ENCODE peak calls at places on chromosomes 5 and 9, in eight cellular contexts. One of them, this sample, is unnamed. For H3K4me1, the result is how much of the 10 kb centered on the place peaks cover.

GRCh38 chr9:71762900-71763653 is 5.2 kb downstream of the CEMIP2 start:
- DNase-seq in fibroblast of lung: peak
- DNase-seq in HCT116: no peak
- DNase-seq in A549: peak
- DNase-seq in CD4-positive, CD25-positive, alpha-beta regulatory T cell: no peak
- DNase-seq in sigmoid colon: no peak
- DNase-seq in Peyer's patch: no peak
- DNase-seq in keratinocyte: no peak
- DNase-seq in this sample: no peak

GRCh38 chr9:137080260-137081122 is 3.2 kb downstream of the UAP1L1 start:
- DNase-seq in fibroblast of lung: no peak
- DNase-seq in HCT116: no peak
- DNase-seq in A549: no peak
- DNase-seq in CD4-positive, CD25-positive, alpha-beta regulatory T cell: no peak
- DNase-seq in sigmoid colon: no peak
- DNase-seq in Peyer's patch: no peak
- DNase-seq in keratinocyte: no peak
- DNase-seq in this sample: no peak

GRCh38 chr9:113205449-113206247 is 15.4 kb downstream of the FKBP15 start:
- DNase-seq in fibroblast of lung: no peak
- DNase-seq in HCT116: no peak
- DNase-seq in A549: no peak
- DNase-seq in CD4-positive, CD25-positive, alpha-beta regulatory T cell: no peak
- DNase-seq in sigmoid colon: no peak
- DNase-seq in Peyer's patch: no peak
- DNase-seq in keratinocyte: no peak
- DNase-seq in this sample: no peak

GRCh38 chr9:33480094-33480493 is 6.4 kb upstream of the NOL6 start:
- DNase-seq in fibroblast of lung: no peak
- DNase-seq in HCT116: no peak
- DNase-seq in A549: no peak
- DNase-seq in CD4-positive, CD25-positive, alpha-beta regulatory T cell: no peak
- DNase-seq in sigmoid colon: no peak
- DNase-seq in Peyer's patch: no peak
- DNase-seq in keratinocyte: no peak
- DNase-seq in this sample: no peak

GRCh38 chr5:965604-966344 is 42.8 kb upstream of the NKD2 start:
- DNase-seq in fibroblast of lung: no peak
- DNase-seq in HCT116: no peak
- DNase-seq in A549: no peak
- DNase-seq in CD4-positive, CD25-positive, alpha-beta regulatory T cell: no peak
- DNase-seq in sigmoid colon: no peak
- DNase-seq in Peyer's patch: no peak
- DNase-seq in keratinocyte: no peak
- DNase-seq in this sample: peak

GRCh38 chr9:111843971-111844370 is 49.2 kb upstream of the SHOC1 start:
- DNase-seq in fibroblast of lung: no peak
- DNase-seq in HCT116: no peak
- DNase-seq in A549: no peak
- DNase-seq in CD4-positive, CD25-positive, alpha-beta regulatory T cell: no peak
- DNase-seq in sigmoid colon: no peak
- DNase-seq in Peyer's patch: no peak
- DNase-seq in keratinocyte: peak
- DNase-seq in this sample: no peak

GRCh38 chr5:81121836-81122235 is 111.3 kb upstream of the CKMT2 start:
- DNase-seq in fibroblast of lung: peak
- DNase-seq in HCT116: no peak
- DNase-seq in A549: no peak
- DNase-seq in CD4-positive, CD25-positive, alpha-beta regulatory T cell: no peak
- DNase-seq in sigmoid colon: no peak
- DNase-seq in Peyer's patch: no peak
- DNase-seq in keratinocyte: no peak
- DNase-seq in this sample: no peak

GRCh38 chr9:34154052-34154451 is 24.8 kb upstream of the UBAP1 start:
- DNase-seq in fibroblast of lung: no peak
- DNase-seq in HCT116: no peak
- DNase-seq in A549: no peak
- DNase-seq in CD4-positive, CD25-positive, alpha-beta regulatory T cell: no peak
- DNase-seq in sigmoid colon: peak
- DNase-seq in Peyer's patch: no peak
- DNase-seq in keratinocyte: no peak
- DNase-seq in this sample: no peak

GRCh38 chr9:26301659-26302058 is 590.9 kb downstream of the CAAP1 start:
- DNase-seq in fibroblast of lung: no peak
- DNase-seq in HCT116: no peak
- DNase-seq in A549: no peak
- DNase-seq in CD4-positive, CD25-positive, alpha-beta regulatory T cell: no peak
- DNase-seq in sigmoid colon: no peak
- DNase-seq in Peyer's patch: no peak
- DNase-seq in keratinocyte: no peak
- DNase-seq in this sample: no peak

GRCh38 chr9:26296910-26297309 is 595.7 kb downstream of the CAAP1 start:
- DNase-seq in fibroblast of lung: peak
- DNase-seq in HCT116: no peak
- DNase-seq in A549: no peak
- DNase-seq in CD4-positive, CD25-positive, alpha-beta regulatory T cell: no peak
- DNase-seq in sigmoid colon: no peak
- DNase-seq in Peyer's patch: no peak
- DNase-seq in keratinocyte: peak
- DNase-seq in this sample: no peak

GRCh38 chr9:26301046-26301445 is 591.6 kb downstream of the CAAP1 start:
- DNase-seq in fibroblast of lung: no peak
- DNase-seq in HCT116: no peak
- DNase-seq in A549: no peak
- DNase-seq in CD4-positive, CD25-positive, alpha-beta regulatory T cell: no peak
- DNase-seq in sigmoid colon: no peak
- DNase-seq in Peyer's patch: no peak
- DNase-seq in keratinocyte: no peak
- DNase-seq in this sample: no peak
- H3K4me1 ChIP-seq in fibroblast of lung: under half
- H3K4me1 ChIP-seq in HCT116: under half
- H3K4me1 ChIP-seq in A549: under half
- H3K4me1 ChIP-seq in CD4-positive, CD25-positive, alpha-beta regulatory T cell: under half
- H3K4me1 ChIP-seq in sigmoid colon: under half
- H3K4me1 ChIP-seq in Peyer's patch: under half
- H3K4me1 ChIP-seq in keratinocyte: under half
- H3K4me1 ChIP-seq in this sample: under half

GRCh38 chr5:150160448-150161069 is 4.9 kb upstream of the PDGFRB start:
- DNase-seq in fibroblast of lung: no peak
- DNase-seq in HCT116: no peak
- DNase-seq in A549: no peak
- DNase-seq in CD4-positive, CD25-positive, alpha-beta regulatory T cell: no peak
- DNase-seq in sigmoid colon: no peak
- DNase-seq in Peyer's patch: no peak
- DNase-seq in keratinocyte: no peak
- DNase-seq in this sample: no peak
- H3K4me1 ChIP-seq in fibroblast of lung: under half
- H3K4me1 ChIP-seq in HCT116: under half
- H3K4me1 ChIP-seq in A549: under half
- H3K4me1 ChIP-seq in CD4-positive, CD25-positive, alpha-beta regulatory T cell: under half
- H3K4me1 ChIP-seq in sigmoid colon: under half
- H3K4me1 ChIP-seq in Peyer's patch: under half
- H3K4me1 ChIP-seq in keratinocyte: under half
- H3K4me1 ChIP-seq in this sample: under half

GRCh38 chr9:108219664-108220063 is 636.1 kb downstream of the ACTL7B start:
- DNase-seq in fibroblast of lung: peak
- DNase-seq in HCT116: no peak
- DNase-seq in A549: no peak
- DNase-seq in CD4-positive, CD25-positive, alpha-beta regulatory T cell: no peak
- DNase-seq in sigmoid colon: no peak
- DNase-seq in Peyer's patch: no peak
- DNase-seq in keratinocyte: no peak
- DNase-seq in this sample: no peak

GRCh38 chr9:108213516-108213915 is 642.3 kb downstream of the ACTL7B start:
- DNase-seq in fibroblast of lung: no peak
- DNase-seq in HCT116: no peak
- DNase-seq in A549: no peak
- DNase-seq in CD4-positive, CD25-positive, alpha-beta regulatory T cell: no peak
- DNase-seq in sigmoid colon: no peak
- DNase-seq in Peyer's patch: no peak
- DNase-seq in keratinocyte: no peak
- DNase-seq in this sample: no peak

GRCh38 chr9:108212179-108212578 is 643.6 kb downstream of the ACTL7B start:
- DNase-seq in fibroblast of lung: no peak
- DNase-seq in HCT116: no peak
- DNase-seq in A549: no peak
- DNase-seq in CD4-positive, CD25-positive, alpha-beta regulatory T cell: no peak
- DNase-seq in sigmoid colon: no peak
- DNase-seq in Peyer's patch: no peak
- DNase-seq in keratinocyte: no peak
- DNase-seq in this sample: peak

GRCh38 chr9:108217601-108218190 is 638.1 kb downstream of the ACTL7B start:
- DNase-seq in fibroblast of lung: peak
- DNase-seq in HCT116: no peak
- DNase-seq in A549: no peak
- DNase-seq in CD4-positive, CD25-positive, alpha-beta regulatory T cell: no peak
- DNase-seq in sigmoid colon: no peak
- DNase-seq in Peyer's patch: no peak
- DNase-seq in keratinocyte: no peak
- DNase-seq in this sample: no peak
- H3K4me1 ChIP-seq in fibroblast of lung: under half
- H3K4me1 ChIP-seq in HCT116: under half
- H3K4me1 ChIP-seq in A549: under half
- H3K4me1 ChIP-seq in CD4-positive, CD25-positive, alpha-beta regulatory T cell: under half
- H3K4me1 ChIP-seq in sigmoid colon: under half
- H3K4me1 ChIP-seq in Peyer's patch: under half
- H3K4me1 ChIP-seq in keratinocyte: under half
- H3K4me1 ChIP-seq in this sample: under half

GRCh38 chr5:139662617-139663016 is 14.5 kb downstream of the CXXC5 start:
- DNase-seq in fibroblast of lung: no peak
- DNase-seq in HCT116: no peak
- DNase-seq in A549: no peak
- DNase-seq in CD4-positive, CD25-positive, alpha-beta regulatory T cell: no peak
- DNase-seq in sigmoid colon: no peak
- DNase-seq in Peyer's patch: no peak
- DNase-seq in keratinocyte: no peak
- DNase-seq in this sample: no peak
- H3K4me1 ChIP-seq in fibroblast of lung: under half
- H3K4me1 ChIP-seq in HCT116: half or more
- H3K4me1 ChIP-seq in A549: half or more
- H3K4me1 ChIP-seq in CD4-positive, CD25-positive, alpha-beta regulatory T cell: under half
- H3K4me1 ChIP-seq in sigmoid colon: half or more
- H3K4me1 ChIP-seq in Peyer's patch: half or more
- H3K4me1 ChIP-seq in keratinocyte: under half
- H3K4me1 ChIP-seq in this sample: under half

GRCh38 chr9:131734165-131734610 is 5.7 kb downstream of the RAPGEF1 start:
- DNase-seq in fibroblast of lung: peak
- DNase-seq in HCT116: no peak
- DNase-seq in A549: peak
- DNase-seq in CD4-positive, CD25-positive, alpha-beta regulatory T cell: peak
- DNase-seq in sigmoid colon: no peak
- DNase-seq in Peyer's patch: peak
- DNase-seq in keratinocyte: no peak
- DNase-seq in this sample: peak
- H3K4me1 ChIP-seq in fibroblast of lung: under half
- H3K4me1 ChIP-seq in HCT116: under half
- H3K4me1 ChIP-seq in A549: half or more
- H3K4me1 ChIP-seq in CD4-positive, CD25-positive, alpha-beta regulatory T cell: half or more
- H3K4me1 ChIP-seq in sigmoid colon: half or more
- H3K4me1 ChIP-seq in Peyer's patch: half or more
- H3K4me1 ChIP-seq in keratinocyte: half or more
- H3K4me1 ChIP-seq in this sample: half or more

DNA sequence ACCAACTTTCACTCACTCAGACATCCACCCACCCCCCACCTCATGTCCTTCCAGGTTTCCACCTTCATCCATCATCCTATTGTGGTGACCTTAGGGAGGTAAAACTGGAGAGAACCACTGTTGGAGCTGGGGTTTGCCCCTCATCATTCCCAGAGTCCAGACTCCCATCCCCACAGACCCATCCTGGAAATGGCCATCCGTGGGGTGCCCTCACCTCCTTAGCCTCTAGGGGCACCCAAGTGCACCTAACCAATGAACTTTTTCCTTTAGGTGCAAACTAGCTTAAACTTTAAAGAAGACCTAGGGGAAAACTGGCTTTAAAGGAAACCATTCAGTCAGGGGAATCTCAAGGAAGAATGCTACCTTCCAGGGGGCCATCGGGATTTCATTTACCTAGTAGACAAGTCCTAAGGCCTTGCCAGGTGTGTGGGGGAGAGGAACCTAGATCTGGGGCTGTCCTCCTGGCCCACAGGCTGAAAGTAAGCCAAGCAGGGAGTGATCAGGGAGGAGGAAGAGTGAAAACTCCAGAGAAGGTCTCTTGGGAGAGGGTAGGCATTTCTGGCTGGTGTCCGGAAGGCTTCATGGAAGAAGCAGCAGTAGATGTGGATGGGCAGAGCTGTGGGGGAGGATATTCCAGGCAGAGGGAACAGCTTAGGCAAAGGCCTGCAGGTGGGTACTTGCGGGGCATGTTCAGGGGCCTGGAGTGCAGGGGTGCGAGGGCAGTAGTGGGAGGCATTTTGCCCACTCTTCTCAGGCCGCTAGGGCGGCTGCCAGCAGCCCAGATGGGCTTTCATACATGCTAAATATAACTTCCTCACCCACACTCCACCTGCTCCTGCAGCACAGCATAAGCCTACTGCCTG is 11.6 kb downstream of the RGS14 start:
- DNase-seq in fibroblast of lung: no peak
- DNase-seq in HCT116: no peak
- DNase-seq in A549: peak
- DNase-seq in CD4-positive, CD25-positive, alpha-beta regulatory T cell: peak
- DNase-seq in sigmoid colon: peak
- DNase-seq in Peyer's patch: no peak
- DNase-seq in keratinocyte: no peak
- DNase-seq in this sample: peak
- H3K4me1 ChIP-seq in fibroblast of lung: under half
- H3K4me1 ChIP-seq in HCT116: under half
- H3K4me1 ChIP-seq in A549: under half
- H3K4me1 ChIP-seq in CD4-positive, CD25-positive, alpha-beta regulatory T cell: half or more
- H3K4me1 ChIP-seq in sigmoid colon: under half
- H3K4me1 ChIP-seq in Peyer's patch: under half
- H3K4me1 ChIP-seq in keratinocyte: under half
- H3K4me1 ChIP-seq in this sample: under half

This sample was measured in SJCRH30.